ENCODE peak calls at places on chromosomes 16 and 17, in ten cellular contexts. A is left colon; P is activated CD4-positive, CD25-positive, alpha-beta regulatory T cell treated with anti-CD3 and anti-CD28 coated beads, Interleukin-2, amount 50 U/mL, for 24 hours; V is Right ventricle myocardium inferior; I is left lung; H is heart left ventricle; M is activated T-cell treated with anti-CD3 and anti-CD28 coated beads, Interleukin-2, amount 50 U/mL, for 4 hours; E is heart right ventricle; U is IMR-90; Z is activated CD8-positive, alpha-beta memory T cell treated with anti-CD3 and anti-CD28 coated beads, Interleukin-2, amount 10 ng/mL, durations not matched to agents 7 days and 5 days. Q is an unnamed sample.

GRCh38 chr16:66198641-66199040 is 167.8 kb upstream of the CDH5 start:
- ATAC-seq in A (no peak), P (no peak), V (no peak), I (no peak), H (no peak), M (no peak), E (no peak), U (no peak), Z (no peak), Q (no peak)

GRCh38 chr17:79921411-79922160 is 82.3 kb upstream of the CBX4 start:
- ATAC-seq in A (no peak), P (peak; percentile 50), V (no peak), I (no peak), H (no peak), M (no peak), E (no peak), U (no peak), Z (peak; percentile 66), Q (peak; percentile 52)

GRCh38 chr17:29131814-29132682 is 48.1 kb downstream of the MYO18A start:
- ATAC-seq in A (no peak), P (peak; percentile 30), V (no peak), I (peak; percentile 43), H (peak; percentile 25), M (no peak), E (peak; percentile 27), U (peak; percentile 89), Z (peak; percentile 24), Q (peak; percentile 62)

GRCh38 chr16:81473066-81473488 is 28.5 kb downstream of the CMIP start:
- ATAC-seq in A (no peak), P (no peak), V (no peak), I (no peak), H (no peak), M (no peak), E (no peak), U (peak; percentile 15), Z (no peak), Q (no peak)

GRCh38 chr17:55769625-55770000 is 18.8 kb downstream of the PCTP start:
- ATAC-seq in A (no peak), P (no peak), V (peak; percentile 56), I (peak; percentile 66), H (peak; percentile 56), M (no peak), E (peak; percentile 69), U (peak; percentile 85), Z (no peak), Q (no peak)

GRCh38 chr17:41552455-41552854 is 19.4 kb downstream of the KRT9 start:
- ATAC-seq in A (no peak), P (no peak), V (no peak), I (no peak), H (no peak), M (no peak), E (no peak), U (no peak), Z (no peak), Q (no peak)

GRCh38 chr16:78882751-78883150 is 717.8 kb downstream of the MAF start:
- ATAC-seq in A (no peak), P (no peak), V (no peak), I (no peak), H (no peak), M (no peak), E (no peak), U (no peak), Z (no peak), Q (peak; percentile 86)

GRCh38 chr17:43410557-43411368 is 12.0 kb downstream of the ARL4D start:
- ATAC-seq in A (no peak), P (no peak), V (peak; percentile 71), I (peak; percentile 52), H (peak; percentile 72), M (no peak), E (peak; percentile 68), U (no peak), Z (peak; percentile 33), Q (no peak)

GRCh38 chr17:37744961-37745800 is at the start of gene HNF1B:
- ATAC-seq in A (peak; percentile 56), P (peak; percentile 36), V (no peak), I (peak; percentile 81), H (no peak), M (no peak), E (no peak), U (no peak), Z (no peak), Q (peak; percentile 36)

GRCh38 chr16:53892155-53892554 is 188.2 kb downstream of the FTO start:
- ATAC-seq in A (peak; percentile 65), P (no peak), V (peak; percentile 60), I (peak; percentile 85), H (peak; percentile 69), M (peak; percentile 25), E (peak; percentile 65), U (peak; percentile 78), Z (peak; percentile 64), Q (peak; percentile 35)

GRCh38 chr17:37532751-37533150 is 43.1 kb downstream of the DUSP14 start:
- ATAC-seq in A (no peak), P (no peak), V (no peak), I (no peak), H (no peak), M (no peak), E (no peak), U (no peak), Z (no peak), Q (no peak)

GRCh38 chr16:31351937-31352315 is 3.0 kb upstream of the ITGAX start:
- ATAC-seq in A (no peak), P (peak; percentile 54), V (peak; percentile 35), I (peak; percentile 48), H (peak; percentile 58), M (peak; percentile 31), E (peak; percentile 32), U (no peak), Z (peak; percentile 13), Q (peak; percentile 44)

GRCh38 chr16:22771551-22771950 is 42.4 kb upstream of the HS3ST2 start:
- ATAC-seq in A (no peak), P (no peak), V (no peak), I (no peak), H (no peak), M (no peak), E (no peak), U (no peak), Z (no peak), Q (no peak)

GRCh38 chr17:54982399-54982798 is 13.8 kb downstream of the STXBP4 start:
- ATAC-seq in A (no peak), P (no peak), V (no peak), I (peak; percentile 43), H (no peak), M (no peak), E (no peak), U (peak; percentile 64), Z (no peak), Q (no peak)

GRCh38 chr17:51372345-51373004 is 112.1 kb downstream of the UTP18 start:
- ATAC-seq in A (peak; percentile 32), P (peak; percentile 55), V (peak; percentile 78), I (peak; percentile 80), H (peak; percentile 55), M (no peak), E (peak; percentile 67), U (peak; percentile 79), Z (no peak), Q (peak; percentile 66)

GRCh38 chr16:23081675-23082119 is 67.6 kb downstream of the USP31 start:
- ATAC-seq in A (no peak), P (peak; percentile 66), V (peak; percentile 35), I (no peak), H (peak; percentile 30), M (no peak), E (no peak), U (no peak), Z (no peak), Q (peak; percentile 48)